ENCODE peak calls at places on chromosomes 7 and 10, in four cellular contexts. P is H1, T is HepG2, C is GM12878. K is an unnamed sample.

GRCh38 chr10:131856441-131857094 is 44.2 kb upstream of the PPP2R2D start:
- DNase-seq in P (no peak), C (no peak), T (no peak), K (peak; percentile 19)

GRCh38 chr10:99292159-99292558 is 37.0 kb upstream of the CNNM1 start:
- DNase-seq in P (no peak), C (no peak), T (no peak), K (no peak)

GRCh38 chr10:97774811-97775294 is 3.1 kb upstream of the SFRP5 start:
- DNase-seq in T (peak; percentile 84), C (no peak), P (no peak), K (no peak)

GRCh38 chr7:79282882-79283602 is 170.4 kb downstream of the MAGI2 start:
- DNase-seq in P (no peak), C (no peak), T (peak; percentile 6), K (no peak)

GRCh38 chr7:48806731-48807130 is 117.6 kb upstream of the CDC14C start:
- DNase-seq in C (no peak), P (no peak), T (no peak), K (no peak)

GRCh38 chr10:92240289-92241157 is 50.4 kb downstream of the CPEB3 start:
- DNase-seq in T (peak; percentile 75), P (peak; percentile 47), C (peak; percentile 53), K (peak; percentile 76)

GRCh38 chr10:28273343-28273742 is 29.5 kb downstream of the MPP7 start:
- DNase-seq in P (no peak), C (no peak), T (no peak), K (no peak)

GRCh38 chr10:25125151-25125550 is 49.6 kb upstream of the GPR158 start:
- DNase-seq in C (no peak), T (no peak), P (peak; percentile 54), K (peak; percentile 9)

GRCh38 chr7:2802504-2803341 is 41.4 kb downstream of the GNA12 start:
- DNase-seq in C (no peak), T (peak; percentile 90), P (peak; percentile 48), K (no peak)

GRCh38 chr10:113381906-113382562 is 170.8 kb upstream of the HABP2 start:
- DNase-seq in P (no peak), C (no peak), T (no peak), K (no peak)

GRCh38 chr10:71963351-71963755 is 842 bp upstream of the CHST3 start:
- DNase-seq in C (no peak), P (peak; percentile 57), T (no peak), K (no peak)

GRCh38 chr7:144255471-144255897 is 9.1 kb downstream of the OR2A7 start:
- DNase-seq in P (no peak), C (no peak), T (no peak), K (no peak)

GRCh38 chr10:124138195-124138882 is 44.9 kb upstream of the CHST15 start:
- DNase-seq in T (no peak), C (no peak), P (no peak), K (no peak)

GRCh38 chr10:43372751-43373445 is 1.5 kb downstream of the FXYD4 start:
- DNase-seq in P (no peak), T (no peak), C (no peak), K (peak; percentile 21)

DNA sequence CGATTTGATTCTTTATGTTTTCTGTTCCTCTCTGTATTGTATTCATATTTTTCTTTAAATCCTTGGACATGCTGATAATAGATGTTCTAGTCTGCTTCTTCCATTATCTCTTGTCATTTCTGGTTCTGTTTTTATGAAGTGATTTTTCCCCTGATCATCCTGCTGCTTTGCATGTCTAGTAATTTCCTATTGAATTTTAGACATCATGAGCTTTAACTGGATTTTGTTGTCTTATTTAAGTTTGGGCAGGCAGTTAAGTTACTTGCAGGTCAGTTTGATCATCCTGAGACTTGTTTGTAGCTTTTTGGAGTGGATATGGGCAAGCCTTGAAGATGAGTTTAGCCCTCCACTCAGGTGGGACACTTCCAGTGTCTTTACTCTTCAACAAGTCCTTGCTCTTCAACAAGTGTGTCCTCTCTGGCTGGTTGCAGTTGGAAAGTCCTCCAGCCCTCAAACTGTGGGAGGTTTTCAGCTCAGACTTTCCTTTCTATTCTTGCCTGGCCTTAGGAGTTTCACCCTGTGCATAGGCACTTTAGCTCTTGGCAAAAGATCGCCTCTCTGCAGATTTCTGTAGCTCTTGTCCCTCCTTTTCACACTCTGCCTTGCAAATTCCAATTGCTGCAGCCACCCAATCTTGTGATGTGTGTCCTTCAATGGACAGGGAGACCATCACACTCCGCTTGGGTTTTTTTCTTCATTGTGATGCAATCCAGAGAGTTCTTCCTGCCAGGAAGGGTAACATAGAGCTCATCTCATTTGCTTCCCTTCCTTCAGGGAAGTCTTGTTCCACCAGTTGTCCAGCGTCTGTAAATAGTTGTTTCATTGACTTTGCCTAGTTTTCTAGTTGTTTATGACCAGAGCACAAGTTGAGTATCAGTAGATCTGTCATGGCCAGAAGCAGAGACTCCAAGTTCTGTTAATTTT is 197.2 kb upstream of the SH2B2 start:
- DNase-seq in C (no peak), P (peak; percentile 42), T (peak; percentile 12), K (no peak)
- TF ChIP-seq TCF12 in C (no peak), P (no peak), T (no peak), K (no peak)

GRCh38 chr10:114876602-114877300 is 55.2 kb downstream of the FHIP2A start:
- DNase-seq in C (peak; percentile 8), T (peak; percentile 57), P (peak; percentile 87), K (peak; percentile 80)

GRCh38 chr10:114879541-114880158 is 58.1 kb downstream of the FHIP2A start:
- DNase-seq in T (peak; percentile 17), C (peak; percentile 4), P (peak; percentile 83), K (peak; percentile 36)

GRCh38 chr10:114881462-114881861 is 56.5 kb upstream of the TRUB1 start:
- DNase-seq in T (no peak), C (no peak), P (no peak), K (no peak)

GRCh38 chr10:114877301-114877644 is 55.7 kb downstream of the FHIP2A start:
- DNase-seq in P (no peak), T (no peak), C (no peak), K (no peak)

GRCh38 chr10:114879093-114879492 is 57.5 kb downstream of the FHIP2A start:
- DNase-seq in P (no peak), C (no peak), T (no peak), K (no peak)
- H3K4me3 ChIP-seq in P (no peak overlapping the region), C (no peak overlapping the region), T (no peak overlapping the region), K (no peak overlapping the region)

GRCh38 chr7:26321440-26321839 is 29.8 kb downstream of the SNX10 start:
- DNase-seq in C (no peak), P (no peak), T (no peak), K (no peak)
- TF ChIP-seq TCF12 in C (no peak), P (no peak), T (no peak), K (no peak)

GRCh38 chr7:108146070-108146842 is 16.1 kb upstream of the LAMB4 start:
- DNase-seq in P (peak; percentile 77), T (peak; percentile 72), C (peak; percentile 12), K (peak; percentile 69)
- H3K4me3 ChIP-seq in P (peak overlapping the region; percentile 78), T (no peak overlapping the region), C (no peak overlapping the region), K (no peak overlapping the region)

GRCh38 chr7:154795437-154795836 is 207.5 kb downstream of the PAXIP1 start:
- DNase-seq in P (no peak), C (no peak), T (no peak), K (no peak)
- TF ChIP-seq TCF12 in P (no peak), C (no peak), T (no peak), K (no peak)

DNA sequence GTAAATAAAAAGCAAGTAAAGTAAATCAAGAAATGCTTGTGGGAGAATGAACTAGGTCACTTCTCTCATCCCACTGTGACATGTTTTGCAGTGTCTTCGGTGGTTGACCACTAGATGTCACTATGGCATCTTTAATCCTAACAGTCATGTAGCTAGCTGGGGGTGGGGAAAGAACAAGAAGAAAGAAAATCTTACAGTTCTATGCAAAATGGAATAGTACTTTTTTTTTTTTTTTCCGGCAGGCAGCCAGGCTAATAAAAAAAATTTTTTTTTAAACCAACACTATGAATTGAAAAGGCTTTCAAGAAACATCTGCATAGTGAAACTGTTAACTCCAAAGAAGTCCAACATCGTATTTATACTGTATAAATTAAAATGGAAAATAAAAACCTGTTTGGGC is 38.3 kb downstream of the CDK1 start:
- DNase-seq in P (no peak), T (peak; percentile 71), C (peak; percentile 26), K (peak; percentile 68)
- H3K4me3 ChIP-seq in P (no peak overlapping the region), T (no peak overlapping the region), C (no peak overlapping the region), K (no peak overlapping the region)

GRCh38 chr10:58326967-58327381 is 7.8 kb upstream of the UBE2D1 start:
- DNase-seq in P (no peak), C (no peak), T (no peak), K (no peak)
- TF ChIP-seq TCF12 in P (no peak), C (no peak), T (no peak), K (no peak)

DNA sequence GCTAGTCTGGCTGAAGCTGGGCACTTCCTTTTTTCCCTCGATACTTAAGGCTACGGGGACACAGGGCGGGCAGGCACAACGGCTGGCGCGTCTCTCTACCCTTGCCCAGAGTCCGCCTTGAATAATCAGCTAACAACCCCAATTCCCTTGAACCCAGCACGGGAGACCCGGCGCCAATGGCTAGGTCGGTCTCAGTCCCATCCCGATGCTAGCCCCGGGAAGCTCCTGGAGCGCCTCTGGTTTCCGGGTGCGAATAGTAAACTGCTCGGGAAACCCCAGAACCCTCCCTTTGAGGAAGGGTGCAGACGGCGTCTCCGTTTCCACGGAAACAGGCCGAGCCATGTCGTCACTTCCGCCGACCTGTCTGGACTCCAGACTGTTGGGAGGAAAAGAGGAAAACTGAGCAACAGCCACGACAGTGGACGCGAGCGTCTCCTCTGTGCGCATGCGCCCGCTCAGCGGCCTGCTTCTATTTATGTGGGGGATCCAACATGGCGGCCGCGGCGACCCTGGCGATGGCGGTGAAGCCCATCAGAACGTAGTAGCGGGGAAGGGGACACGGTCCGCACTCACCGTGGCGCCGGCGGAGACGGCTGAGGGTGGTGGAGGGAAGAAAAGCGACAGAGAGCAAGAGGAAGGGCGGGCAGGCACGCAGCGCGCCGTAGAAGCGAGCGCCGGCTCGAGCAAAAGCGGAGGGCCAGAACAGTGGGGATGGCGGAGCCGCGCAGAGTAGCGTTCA is at the start of gene UBN2:
- DNase-seq in C (peak; percentile 96), P (peak; percentile 98), T (peak; percentile 94), K (peak; percentile 99)
- H3K4me3 ChIP-seq in C (peak within 1 kb of the TSS; percentile 100), P (peak within 1 kb of the TSS; percentile 86), T (peak within 1 kb of the TSS; percentile 98), K (peak within 1 kb of the TSS; percentile 99)

DNA sequence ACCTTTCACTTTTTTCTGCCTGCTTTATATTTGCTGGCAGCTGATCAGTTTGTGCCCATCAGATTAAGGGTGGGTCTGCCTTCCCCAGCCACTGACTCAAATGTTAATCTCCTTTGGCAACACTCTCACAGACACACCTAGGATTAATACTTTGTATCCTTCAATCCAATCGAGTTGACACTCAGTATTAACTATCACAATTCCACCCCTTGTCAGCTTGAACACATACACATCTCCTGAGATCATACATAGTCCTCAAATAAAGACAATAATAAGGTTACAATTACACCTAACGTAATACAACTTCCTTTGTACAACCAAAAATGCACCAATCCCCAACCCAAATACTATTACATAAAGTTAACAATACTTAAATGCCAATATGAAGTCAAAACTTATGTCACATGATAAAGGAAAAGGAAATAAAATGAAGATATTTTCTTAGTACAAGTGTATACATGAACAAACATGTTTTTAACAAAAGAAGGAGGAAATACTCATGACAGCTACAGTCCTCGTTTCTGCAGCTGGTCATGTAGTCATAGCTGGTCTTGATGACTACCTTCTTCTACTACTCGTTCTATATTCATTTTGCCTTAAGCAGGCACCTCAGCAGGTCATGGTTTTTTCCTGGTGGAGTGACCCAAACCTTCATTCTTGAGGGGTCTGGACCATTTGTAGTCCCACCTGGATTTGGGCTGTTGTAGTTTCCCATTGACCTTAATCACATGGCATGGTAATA is 96.7 kb upstream of the CABCOCO1 start:
- DNase-seq in C (no peak), P (no peak), T (no peak), K (no peak)
- TF ChIP-seq TCF12 in C (no peak), P (no peak), T (no peak), K (no peak)